ENCODE peak calls at places on chromosomes 6 and 20, in four cellular contexts. One of them, this sample, is unnamed.

GRCh38 chr6:159807150-159807859 is 7.2 kb downstream of the PNLDC1 start:
- DNase-seq in activated T-helper 1 cell treated with anti-CD3 and anti-CD28 coated beads, Interleukin-2, amount 50 U/mL, for 16 hours: no peak
- DNase-seq in omental fat pad: no peak
- DNase-seq in lung: no peak
- DNase-seq in this sample: no peak

GRCh38 chr6:37812835-37813234 is 6.7 kb upstream of the ZFAND3 start:
- DNase-seq in activated T-helper 1 cell treated with anti-CD3 and anti-CD28 coated beads, Interleukin-2, amount 50 U/mL, for 16 hours: no peak
- DNase-seq in omental fat pad: no peak
- DNase-seq in lung: no peak
- DNase-seq in this sample: no peak

GRCh38 chr6:154276810-154277577 is 79.6 kb downstream of the IPCEF1 start:
- DNase-seq in activated T-helper 1 cell treated with anti-CD3 and anti-CD28 coated beads, Interleukin-2, amount 50 U/mL, for 16 hours: no peak
- DNase-seq in omental fat pad: no peak
- DNase-seq in lung: no peak
- DNase-seq in this sample: no peak

GRCh38 chr20:18537651-18538050 is 29.6 kb upstream of the SMIM26 start:
- DNase-seq in activated T-helper 1 cell treated with anti-CD3 and anti-CD28 coated beads, Interleukin-2, amount 50 U/mL, for 16 hours: no peak
- DNase-seq in omental fat pad: no peak
- DNase-seq in lung: no peak
- DNase-seq in this sample: no peak

GRCh38 chr6:147674093-147674492 is 165.6 kb downstream of the SAMD5 start:
- DNase-seq in activated T-helper 1 cell treated with anti-CD3 and anti-CD28 coated beads, Interleukin-2, amount 50 U/mL, for 16 hours: no peak
- DNase-seq in omental fat pad: no peak
- DNase-seq in lung: no peak
- DNase-seq in this sample: no peak

GRCh38 chr20:53974785-53975555 is 95.4 kb downstream of the BCAS1 start:
- DNase-seq in activated T-helper 1 cell treated with anti-CD3 and anti-CD28 coated beads, Interleukin-2, amount 50 U/mL, for 16 hours: no peak
- DNase-seq in omental fat pad: no peak
- DNase-seq in lung: no peak
- DNase-seq in this sample: no peak

GRCh38 chr6:27871919-27872633 is 40.1 kb downstream of the OR2B2 start:
- DNase-seq in activated T-helper 1 cell treated with anti-CD3 and anti-CD28 coated beads, Interleukin-2, amount 50 U/mL, for 16 hours: peak
- DNase-seq in omental fat pad: no peak
- DNase-seq in lung: peak
- DNase-seq in this sample: peak

GRCh38 chr6:159758031-159759001 is 3.5 kb upstream of the ACAT2 start:
- DNase-seq in activated T-helper 1 cell treated with anti-CD3 and anti-CD28 coated beads, Interleukin-2, amount 50 U/mL, for 16 hours: no peak
- DNase-seq in omental fat pad: no peak
- DNase-seq in lung: no peak
- DNase-seq in this sample: no peak

GRCh38 chr20:35607003-35607735 is 8.5 kb upstream of the SPAG4 start:
- DNase-seq in activated T-helper 1 cell treated with anti-CD3 and anti-CD28 coated beads, Interleukin-2, amount 50 U/mL, for 16 hours: no peak
- DNase-seq in omental fat pad: no peak
- DNase-seq in lung: no peak
- DNase-seq in this sample: no peak

GRCh38 chr6:7697820-7698623 is 27.9 kb upstream of the BMP6 start:
- DNase-seq in activated T-helper 1 cell treated with anti-CD3 and anti-CD28 coated beads, Interleukin-2, amount 50 U/mL, for 16 hours: no peak
- DNase-seq in omental fat pad: peak
- DNase-seq in lung: peak
- DNase-seq in this sample: no peak

GRCh38 chr6:122696079-122696478 is 83.4 kb upstream of the FABP7 start:
- DNase-seq in activated T-helper 1 cell treated with anti-CD3 and anti-CD28 coated beads, Interleukin-2, amount 50 U/mL, for 16 hours: no peak
- DNase-seq in omental fat pad: no peak
- DNase-seq in lung: no peak
- DNase-seq in this sample: no peak

GRCh38 chr6:26071135-26071534 is 16.1 kb upstream of the HFE start:
- DNase-seq in activated T-helper 1 cell treated with anti-CD3 and anti-CD28 coated beads, Interleukin-2, amount 50 U/mL, for 16 hours: no peak
- DNase-seq in omental fat pad: no peak
- DNase-seq in lung: no peak
- DNase-seq in this sample: no peak

GRCh38 chr6:16512585-16513109 is 248.6 kb downstream of the ATXN1 start:
- DNase-seq in activated T-helper 1 cell treated with anti-CD3 and anti-CD28 coated beads, Interleukin-2, amount 50 U/mL, for 16 hours: no peak
- DNase-seq in omental fat pad: no peak
- DNase-seq in lung: no peak
- DNase-seq in this sample: no peak

GRCh38 chr20:63070301-63070625 is 63.5 kb upstream of the BHLHE23 start:
- DNase-seq in activated T-helper 1 cell treated with anti-CD3 and anti-CD28 coated beads, Interleukin-2, amount 50 U/mL, for 16 hours: no peak
- DNase-seq in omental fat pad: no peak
- DNase-seq in lung: no peak
- DNase-seq in this sample: no peak

GRCh38 chr6:26234421-26235239 is 130.4 kb upstream of the BTN3A2 start:
- DNase-seq in activated T-helper 1 cell treated with anti-CD3 and anti-CD28 coated beads, Interleukin-2, amount 50 U/mL, for 16 hours: peak
- DNase-seq in omental fat pad: no peak
- DNase-seq in lung: no peak
- DNase-seq in this sample: peak

GRCh38 chr20:49187330-49188100 is 619 bp downstream of the STAU1 start:
- DNase-seq in activated T-helper 1 cell treated with anti-CD3 and anti-CD28 coated beads, Interleukin-2, amount 50 U/mL, for 16 hours: peak
- DNase-seq in omental fat pad: no peak
- DNase-seq in lung: peak
- DNase-seq in this sample: no peak

GRCh38 chr6:5401845-5402738 is 140.8 kb downstream of the FARS2 start:
- DNase-seq in activated T-helper 1 cell treated with anti-CD3 and anti-CD28 coated beads, Interleukin-2, amount 50 U/mL, for 16 hours: no peak
- DNase-seq in omental fat pad: no peak
- DNase-seq in lung: no peak
- DNase-seq in this sample: no peak

GRCh38 chr6:55528624-55529023 is 50.4 kb downstream of the HMGCLL1 start:
- DNase-seq in activated T-helper 1 cell treated with anti-CD3 and anti-CD28 coated beads, Interleukin-2, amount 50 U/mL, for 16 hours: no peak
- DNase-seq in omental fat pad: no peak
- DNase-seq in lung: no peak
- DNase-seq in this sample: no peak

GRCh38 chr6:140663772-140664171 is 1289.3 kb upstream of the CITED2 start:
- DNase-seq in activated T-helper 1 cell treated with anti-CD3 and anti-CD28 coated beads, Interleukin-2, amount 50 U/mL, for 16 hours: no peak
- DNase-seq in omental fat pad: no peak
- DNase-seq in lung: no peak
- DNase-seq in this sample: no peak

GRCh38 chr20:60242836-60243520 is 284.8 kb downstream of the CDH26 start:
- DNase-seq in activated T-helper 1 cell treated with anti-CD3 and anti-CD28 coated beads, Interleukin-2, amount 50 U/mL, for 16 hours: no peak
- DNase-seq in omental fat pad: no peak
- DNase-seq in lung: no peak
- DNase-seq in this sample: no peak

GRCh38 chr6:144581807-144582537 is 296.8 kb downstream of the UTRN start:
- DNase-seq in activated T-helper 1 cell treated with anti-CD3 and anti-CD28 coated beads, Interleukin-2, amount 50 U/mL, for 16 hours: no peak
- DNase-seq in omental fat pad: no peak
- DNase-seq in lung: no peak
- DNase-seq in this sample: no peak

GRCh38 chr6:51972659-51973058 is 114.8 kb downstream of the PKHD1 start:
- DNase-seq in activated T-helper 1 cell treated with anti-CD3 and anti-CD28 coated beads, Interleukin-2, amount 50 U/mL, for 16 hours: no peak
- DNase-seq in omental fat pad: no peak
- DNase-seq in lung: no peak
- DNase-seq in this sample: no peak

GRCh38 chr6:139520321-139520768 is 145.9 kb upstream of the CITED2 start:
- DNase-seq in activated T-helper 1 cell treated with anti-CD3 and anti-CD28 coated beads, Interleukin-2, amount 50 U/mL, for 16 hours: no peak
- DNase-seq in omental fat pad: no peak
- DNase-seq in lung: no peak
- DNase-seq in this sample: no peak

GRCh38 chr6:121560476-121560875 is 125.0 kb downstream of the GJA1 start:
- DNase-seq in activated T-helper 1 cell treated with anti-CD3 and anti-CD28 coated beads, Interleukin-2, amount 50 U/mL, for 16 hours: no peak
- DNase-seq in omental fat pad: no peak
- DNase-seq in lung: no peak
- DNase-seq in this sample: no peak

GRCh38 chr20:48025661-48026060 is 240.4 kb upstream of the SULF2 start:
- DNase-seq in activated T-helper 1 cell treated with anti-CD3 and anti-CD28 coated beads, Interleukin-2, amount 50 U/mL, for 16 hours: no peak
- DNase-seq in omental fat pad: no peak
- DNase-seq in lung: no peak
- DNase-seq in this sample: no peak

GRCh38 chr20:46111028-46111835 is 6.9 kb upstream of the CD40 start:
- DNase-seq in activated T-helper 1 cell treated with anti-CD3 and anti-CD28 coated beads, Interleukin-2, amount 50 U/mL, for 16 hours: no peak
- DNase-seq in omental fat pad: no peak
- DNase-seq in lung: peak
- DNase-seq in this sample: no peak

GRCh38 chr20:535958-536357 is 7.6 kb downstream of the CSNK2A1 start:
- DNase-seq in activated T-helper 1 cell treated with anti-CD3 and anti-CD28 coated beads, Interleukin-2, amount 50 U/mL, for 16 hours: no peak
- DNase-seq in omental fat pad: no peak
- DNase-seq in lung: no peak
- DNase-seq in this sample: no peak

GRCh38 chr6:71349395-71349794 is 60.8 kb downstream of the OGFRL1 start:
- DNase-seq in activated T-helper 1 cell treated with anti-CD3 and anti-CD28 coated beads, Interleukin-2, amount 50 U/mL, for 16 hours: no peak
- DNase-seq in omental fat pad: no peak
- DNase-seq in lung: no peak
- DNase-seq in this sample: no peak

GRCh38 chr6:149948011-149948410 is 6.2 kb downstream of the ULBP2 start:
- DNase-seq in activated T-helper 1 cell treated with anti-CD3 and anti-CD28 coated beads, Interleukin-2, amount 50 U/mL, for 16 hours: no peak
- DNase-seq in omental fat pad: no peak
- DNase-seq in lung: no peak
- DNase-seq in this sample: no peak

GRCh38 chr6:159693894-159694545 is 979 bp upstream of the SOD2 start:
- DNase-seq in activated T-helper 1 cell treated with anti-CD3 and anti-CD28 coated beads, Interleukin-2, amount 50 U/mL, for 16 hours: no peak
- DNase-seq in omental fat pad: no peak
- DNase-seq in lung: peak
- DNase-seq in this sample: no peak

GRCh38 chr6:167401525-167402194 is 76.8 kb downstream of the TTLL2 start:
- DNase-seq in activated T-helper 1 cell treated with anti-CD3 and anti-CD28 coated beads, Interleukin-2, amount 50 U/mL, for 16 hours: no peak
- DNase-seq in omental fat pad: no peak
- DNase-seq in lung: peak
- DNase-seq in this sample: no peak

GRCh38 chr6:37638414-37639079 is 59.1 kb downstream of the MDGA1 start:
- DNase-seq in activated T-helper 1 cell treated with anti-CD3 and anti-CD28 coated beads, Interleukin-2, amount 50 U/mL, for 16 hours: no peak
- DNase-seq in omental fat pad: no peak
- DNase-seq in lung: no peak
- DNase-seq in this sample: no peak

GRCh38 chr6:70436320-70436719 is 23.0 kb downstream of the FAM135A start:
- DNase-seq in activated T-helper 1 cell treated with anti-CD3 and anti-CD28 coated beads, Interleukin-2, amount 50 U/mL, for 16 hours: no peak
- DNase-seq in omental fat pad: no peak
- DNase-seq in lung: no peak
- DNase-seq in this sample: no peak

GRCh38 chr6:84785676-84786075 is 21.3 kb upstream of the TBX18 start:
- DNase-seq in activated T-helper 1 cell treated with anti-CD3 and anti-CD28 coated beads, Interleukin-2, amount 50 U/mL, for 16 hours: no peak
- DNase-seq in omental fat pad: no peak
- DNase-seq in lung: no peak
- DNase-seq in this sample: no peak

This sample was measured in activated naive CD4-positive, alpha-beta T cell.